ENCODE peak calls at places on chromosome 13, in four cellular contexts. O is neural progenitor cell, X is lower leg skin, L is fibroblast of mammary gland. P is an unnamed sample.

GRCh38 chr13:45595968-45596367 is 19.6 kb downstream of the ERICH6B start:
- DNase-seq in O (peak), X (no peak), L (no peak), P (no peak)

GRCh38 chr13:40159736-40160135 is 504.3 kb downstream of the COG6 start:
- DNase-seq in O (no peak), X (no peak), L (no peak), P (no peak)

GRCh38 chr13:30376426-30377311 is 45.6 kb upstream of the UBE2L5 start:
- DNase-seq in O (no peak), X (no peak), L (no peak), P (no peak)

GRCh38 chr13:101792189-101792588 is 339.7 kb downstream of the ITGBL1 start:
- DNase-seq in O (no peak), X (no peak), L (no peak), P (no peak)

GRCh38 chr13:66347718-66348117 is 882.4 kb downstream of the PCDH9 start:
- DNase-seq in O (no peak), X (no peak), L (no peak), P (no peak)

GRCh38 chr13:91153372-91153771 is 194.1 kb upstream of the MIR17HG start:
- DNase-seq in O (no peak), X (no peak), L (no peak), P (peak)

GRCh38 chr13:97274782-97275252 is 52.7 kb downstream of the MBNL2 start:
- DNase-seq in O (no peak), X (no peak), L (peak), P (peak)

GRCh38 chr13:111915104-111915551 is 151.8 kb upstream of the SOX1 start:
- DNase-seq in O (no peak), X (no peak), L (no peak), P (no peak)

GRCh38 chr13:94710881-94711560 is 1.3 kb downstream of the SOX21 start:
- DNase-seq in O (peak), X (no peak), L (no peak), P (no peak)

GRCh38 chr13:64900039-64900438 is 2330.1 kb downstream of the PCDH9 start:
- DNase-seq in O (no peak), X (no peak), L (no peak), P (no peak)

GRCh38 chr13:80224468-80224867 is 116.5 kb downstream of the SPRY2 start:
- DNase-seq in O (no peak), X (no peak), L (peak), P (no peak)

GRCh38 chr13:28564030-28564429 is 69.1 kb upstream of the FLT1 start:
- DNase-seq in O (no peak), X (no peak), L (no peak), P (no peak)

GRCh38 chr13:21399741-21400140 is 59.4 kb downstream of the ZDHHC20 start:
- DNase-seq in O (no peak), X (no peak), L (no peak), P (no peak)

GRCh38 chr13:24505756-24506155 is 6.8 kb downstream of the PARP4 start:
- DNase-seq in O (no peak), X (no peak), L (no peak), P (no peak)
- H3K4me3 ChIP-seq in O (no peak), X (no peak), L (no peak), P (no peak)

GRCh38 chr13:82330499-82330898 is 1551.8 kb downstream of the SLITRK1 start:
- DNase-seq in O (no peak), X (no peak), L (peak), P (no peak)
- TF ChIP-seq CTCF in O (peak), X (no peak), L (peak), P (no peak)

GRCh38 chr13:114013336-114013735 is 39.5 kb upstream of the C13orf46 start:
- DNase-seq in O (no peak), X (no peak), L (no peak), P (no peak)
- H3K4me3 ChIP-seq in O (no peak), X (no peak), L (no peak), P (no peak)

DNA sequence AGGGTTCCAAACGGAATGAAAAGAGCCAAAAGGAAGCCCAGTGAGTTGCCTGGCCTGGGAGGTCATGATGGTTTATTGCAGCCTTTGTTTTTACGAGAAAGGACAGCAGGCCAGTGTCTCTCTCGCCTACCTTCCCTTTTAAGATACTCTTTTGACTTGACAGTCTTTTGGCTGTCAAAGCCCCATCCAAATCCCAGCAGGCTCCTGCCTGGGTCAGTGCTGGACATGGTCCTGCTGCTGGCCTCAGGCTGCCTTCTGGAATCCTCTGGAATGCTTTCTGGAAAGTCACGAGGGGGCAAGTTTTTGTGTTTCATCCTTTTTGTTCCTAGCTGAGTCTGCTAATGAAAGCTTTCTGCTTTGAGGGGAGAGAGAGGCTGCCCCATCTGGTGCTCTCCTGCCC is 444.8 kb downstream of the OLFM4 start:
- DNase-seq in O (peak), X (no peak), L (no peak), P (no peak)
- TF ChIP-seq CTCF in O (no peak), X (no peak), L (no peak), P (no peak)

GRCh38 chr13:23578411-23579071 is 8.3 kb downstream of the TNFRSF19 start:
- DNase-seq in O (peak), X (peak), L (peak), P (peak)
- H3K4me3 ChIP-seq in O (peak), X (peak), L (peak), P (peak)

DNA sequence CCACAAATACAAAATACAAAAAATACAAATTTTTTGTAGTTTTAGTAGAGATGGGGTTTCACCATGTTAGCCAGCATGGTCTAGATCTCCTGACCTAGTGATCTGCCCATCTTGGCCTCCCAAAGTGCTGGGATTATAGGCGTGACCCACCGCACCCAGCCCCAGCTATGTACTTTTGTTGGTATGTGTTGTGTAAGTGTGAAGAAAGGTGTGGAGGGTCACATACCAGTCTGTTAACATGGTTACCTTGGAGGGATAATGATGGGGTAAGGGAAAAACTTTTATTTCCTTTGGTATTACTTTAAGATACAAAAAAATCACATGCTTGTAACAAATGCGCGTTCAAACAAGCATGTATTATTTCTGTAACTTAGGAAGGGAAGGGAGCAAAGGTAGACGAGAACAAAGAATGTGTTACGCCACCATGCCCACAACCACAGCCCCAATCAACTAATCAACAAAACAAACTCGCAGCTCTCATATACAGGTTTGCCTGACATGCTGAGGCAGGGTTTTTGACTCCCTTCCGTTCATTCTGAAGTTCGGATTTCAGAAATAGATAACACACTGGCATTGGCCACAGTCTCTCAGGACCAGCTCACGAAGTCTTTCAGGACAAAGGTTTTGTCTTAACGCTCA is 13.5 kb upstream of the VWA8 start:
- DNase-seq in O (no peak), X (no peak), L (no peak), P (no peak)
- TF ChIP-seq CTCF in O (no peak), X (no peak), L (no peak), P (no peak)

GRCh38 chr13:24271231-24271610 is 38.2 kb upstream of the C1QTNF9 start:
- DNase-seq in O (no peak), X (no peak), L (no peak), P (no peak)
- H3K4me3 ChIP-seq in O (no peak), X (no peak), L (peak), P (peak)

GRCh38 chr13:113209880-113210421 is 538 bp downstream of the CUL4A start:
- DNase-seq in O (peak), X (peak), L (peak), P (peak)
- TF ChIP-seq CTCF in O (no peak), X (no peak), L (no peak), P (no peak)

GRCh38 chr13:76993473-76993872 is 1.6 kb downstream of the CLN5 start:
- DNase-seq in O (no peak), X (no peak), L (no peak), P (no peak)
- H3K4me3 ChIP-seq in O (peak), X (no peak), L (no peak), P (no peak)

DNA sequence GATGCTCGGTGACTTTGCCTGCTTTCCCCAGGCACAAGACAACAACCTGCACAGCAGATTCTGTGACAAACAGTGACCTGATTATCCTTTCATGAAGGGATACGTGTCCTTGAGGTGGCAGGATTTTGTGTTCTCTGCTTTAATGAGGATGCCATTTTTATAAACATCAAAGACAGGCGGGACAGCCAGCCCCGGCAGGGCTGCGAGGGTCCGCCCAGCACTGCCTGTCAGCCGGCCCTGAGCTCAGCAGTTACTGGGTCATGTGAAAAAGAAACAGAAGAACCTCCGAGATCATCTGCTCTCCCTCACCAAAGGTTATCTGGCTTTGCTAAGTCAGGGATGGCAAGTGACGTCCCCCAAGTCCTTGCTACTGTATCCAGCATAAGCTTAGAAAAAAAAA is 666.4 kb upstream of the ARGLU1 start:
- DNase-seq in O (no peak), X (no peak), L (no peak), P (no peak)
- TF ChIP-seq CTCF in O (no peak), X (no peak), L (no peak), P (no peak)

P was measured in AG10803.